ENCODE peak calls at places on chromosome 20, in eight cellular contexts. R is AG09309, M is C1 segment of cervical spinal cord, S is osteocyte, T is RPMI8226, P is T-helper 2 cell, F is COR-L47, C is GM10248. J is an unnamed sample.

GRCh38 chr20:21229163-21229562 is 74.0 kb upstream of the XRN2 start:
- DNase-seq in P (no peak), F (no peak), M (no peak), R (no peak), T (no peak), C (no peak), S (no peak), J (no peak)

GRCh38 chr20:16352751-16353150 is 220.5 kb downstream of the KIF16B start:
- DNase-seq in S (no peak), M (no peak), T (no peak), R (no peak), C (no peak), P (no peak), F (no peak), J (no peak)

GRCh38 chr20:58650776-58651547 is at the start of gene STX16:
- DNase-seq in S (peak; percentile 95), P (peak; percentile 63), C (peak; percentile 94), F (peak; percentile 74), R (peak; percentile 74), T (peak; percentile 95), M (peak; percentile 91), J (peak; percentile 84)

GRCh38 chr20:5056801-5057599 is 55.7 kb upstream of the SLC23A2 start:
- DNase-seq in M (peak; percentile 29), C (peak; percentile 64), S (no peak), F (no peak), R (no peak), P (no peak), T (peak; percentile 64), J (no peak)

GRCh38 chr20:9280654-9281053 is 211.8 kb downstream of the PLCB4 start:
- DNase-seq in P (no peak), M (no peak), R (peak; percentile 40), T (no peak), C (no peak), S (no peak), F (no peak), J (no peak)

GRCh38 chr20:45860573-45861011 is 3.2 kb downstream of the ZSWIM3 start:
- DNase-seq in S (no peak), M (no peak), F (no peak), P (no peak), R (no peak), T (no peak), C (no peak), J (no peak)

GRCh38 chr20:1912056-1912455 is 16.8 kb downstream of the SIRPA start:
- DNase-seq in F (no peak), S (no peak), R (no peak), C (no peak), M (no peak), T (no peak), P (no peak), J (no peak)

GRCh38 chr20:41178904-41179432 is 41.6 kb downstream of the PLCG1 start:
- DNase-seq in F (peak; percentile 97), C (no peak), T (no peak), M (peak; percentile 36), R (no peak), S (peak; percentile 81), P (no peak), J (no peak)

GRCh38 chr20:57145089-57145631 is 121.3 kb downstream of the BMP7 start:
- DNase-seq in F (no peak), S (no peak), T (no peak), C (no peak), M (no peak), R (no peak), P (no peak), J (no peak)

GRCh38 chr20:24632581-24632980 is 163.2 kb downstream of the SYNDIG1 start:
- DNase-seq in T (no peak), R (no peak), C (no peak), P (no peak), F (peak; percentile 28), S (peak; percentile 30), M (no peak), J (no peak)

GRCh38 chr20:58740356-58741308 is 48.0 kb downstream of the NPEPL1 start:
- DNase-seq in F (no peak), T (no peak), P (no peak), M (no peak), C (no peak), S (peak; percentile 64), R (no peak), J (no peak)

GRCh38 chr20:34703573-34704176 is 469 bp upstream of the TP53INP2 start:
- DNase-seq in M (no peak), T (peak; percentile 43), R (no peak), C (no peak), F (no peak), P (no peak), S (no peak), J (no peak)

GRCh38 chr20:12207875-12208274 is 290.2 kb downstream of the BTBD3 start:
- DNase-seq in M (no peak), R (no peak), T (peak; percentile 43), P (no peak), F (no peak), S (no peak), C (no peak), J (no peak)

GRCh38 chr20:53284141-53285055 is 309.2 kb downstream of the ZNF217 start:
- DNase-seq in C (no peak), P (no peak), T (no peak), S (no peak), F (no peak), R (no peak), M (no peak), J (no peak)

GRCh38 chr20:51259455-51259854 is 236.5 kb upstream of the KCNG1 start:
- DNase-seq in T (no peak), M (no peak), R (no peak), F (no peak), C (no peak), P (no peak), S (no peak), J (no peak)

GRCh38 chr20:53748176-53748575 is 154.5 kb upstream of the ZNF217 start:
- DNase-seq in R (no peak), S (no peak), F (no peak), M (no peak), C (no peak), P (no peak), T (no peak), J (no peak)

GRCh38 chr20:8153281-8153908 is 21.3 kb downstream of the PLCB1 start:
- DNase-seq in P (no peak), S (no peak), C (no peak), F (no peak), M (no peak), R (no peak), T (peak; percentile 81), J (no peak)

GRCh38 chr20:29740601-29740950 is 1516.9 kb upstream of the DEFB115 start:
- DNase-seq in P (no peak), T (no peak), S (no peak), F (no peak), M (no peak), R (no peak), C (peak; percentile 2), J (no peak)

GRCh38 chr20:53262294-53262840 is 290.2 kb downstream of the TSHZ2 start:
- DNase-seq in M (no peak), P (no peak), T (no peak), S (no peak), C (no peak), F (no peak), R (no peak), J (no peak)

GRCh38 chr20:57991211-57991841 is 237.1 kb downstream of the ANKRD60 start:
- DNase-seq in C (no peak), T (no peak), S (no peak), R (peak; percentile 84), M (no peak), P (no peak), F (no peak), J (no peak)

GRCh38 chr20:62588458-62589149 is 53.7 kb upstream of the SLCO4A1 start:
- DNase-seq in P (no peak), M (no peak), C (no peak), S (no peak), R (no peak), F (no peak), T (no peak), J (no peak)

GRCh38 chr20:33791021-33791420 is 20.1 kb upstream of the CHMP4B start:
- DNase-seq in C (no peak), M (no peak), R (no peak), F (no peak), S (no peak), P (no peak), T (no peak), J (no peak)

GRCh38 chr20:51432251-51432784 is 110.2 kb downstream of the NFATC2 start:
- DNase-seq in R (no peak), P (no peak), S (no peak), C (no peak), M (no peak), F (no peak), T (no peak), J (no peak)

GRCh38 chr20:47133809-47134456 is 222.6 kb downstream of the ZMYND8 start:
- DNase-seq in R (no peak), C (no peak), T (no peak), F (no peak), M (no peak), S (no peak), P (no peak), J (no peak)

GRCh38 chr20:16968099-16968498 is 219.9 kb downstream of the OTOR start:
- DNase-seq in C (no peak), T (no peak), P (no peak), S (no peak), R (no peak), M (no peak), F (no peak), J (no peak)

GRCh38 chr20:35329435-35330139 is 37.4 kb upstream of the FAM83C start:
- DNase-seq in T (peak; percentile 64), R (no peak), C (peak; percentile 41), M (no peak), F (no peak), S (no peak), P (no peak), J (peak; percentile 21)

GRCh38 chr20:40883097-40883496 is 145.5 kb upstream of the TOP1 start:
- DNase-seq in M (no peak), T (no peak), S (no peak), F (no peak), R (no peak), C (no peak), P (no peak), J (no peak)

GRCh38 chr20:1375515-1375914 is 17.3 kb downstream of the FKBP1A start:
- DNase-seq in S (peak; percentile 27), F (no peak), T (no peak), R (no peak), P (no peak), M (no peak), C (no peak), J (no peak)

GRCh38 chr20:7520361-7520760 is 419.9 kb downstream of the HAO1 start:
- DNase-seq in S (no peak), M (no peak), F (no peak), C (no peak), R (no peak), P (no peak), T (no peak), J (no peak)

GRCh38 chr20:47118201-47118600 is 223.6 kb downstream of the EYA2 start:
- DNase-seq in S (no peak), R (no peak), P (no peak), M (no peak), F (no peak), T (no peak), C (no peak), J (no peak)

GRCh38 chr20:49951160-49951559 is 15.0 kb downstream of the RNF114 start:
- DNase-seq in R (peak; percentile 58), S (no peak), P (no peak), T (no peak), F (no peak), M (no peak), C (no peak), J (no peak)

GRCh38 chr20:50163570-50164317 is 10.2 kb upstream of the PEDS1 start:
- DNase-seq in S (no peak), M (no peak), T (no peak), C (no peak), P (no peak), R (no peak), F (no peak), J (no peak)

GRCh38 chr20:58310291-58310782 is 822 bp downstream of the RAB22A start:
- DNase-seq in F (no peak), T (peak; percentile 33), P (no peak), S (no peak), R (no peak), C (no peak), M (no peak), J (no peak)

GRCh38 chr20:14785065-14785743 is 447.8 kb upstream of the FLRT3 start:
- DNase-seq in C (no peak), T (no peak), P (no peak), S (no peak), M (no peak), R (no peak), F (no peak), J (no peak)